ENCODE peak calls at places on chromosomes 3 and 15, in seven cellular contexts. One of them, this sample, is unnamed.
A peak's percentile ranks its signal among the peaks of the same experiment; 100 is the strongest.

GRCh38 chr3:167913218-167913902 is 177.8 kb downstream of the SERPINI1 start:
- DNase-seq in foreskin fibroblast: no peak
- DNase-seq in Panc1: no peak
- DNase-seq in IMR-90: peak; percentile 3
- DNase-seq in mammary epithelial cell: peak; percentile 12
- DNase-seq in WERI-Rb-1: peak; percentile 30
- DNase-seq in cardiac fibroblast: peak; percentile 60
- DNase-seq in this sample: peak; percentile 20

GRCh38 chr15:63939531-63940130 is 105.9 kb upstream of the HERC1 start:
- DNase-seq in foreskin fibroblast: peak; percentile 78
- DNase-seq in Panc1: no peak
- DNase-seq in IMR-90: peak; percentile 75
- DNase-seq in mammary epithelial cell: no peak
- DNase-seq in WERI-Rb-1: no peak
- DNase-seq in cardiac fibroblast: peak; percentile 89
- DNase-seq in this sample: no peak

GRCh38 chr3:86828751-86829150 is 162.2 kb downstream of the VGLL3 start:
- DNase-seq in foreskin fibroblast: no peak
- DNase-seq in Panc1: no peak
- DNase-seq in IMR-90: no peak
- DNase-seq in mammary epithelial cell: no peak
- DNase-seq in WERI-Rb-1: no peak
- DNase-seq in cardiac fibroblast: no peak
- DNase-seq in this sample: peak; percentile 42

GRCh38 chr3:174170248-174170647 is 688.9 kb upstream of the NAALADL2 start:
- DNase-seq in foreskin fibroblast: no peak
- DNase-seq in Panc1: no peak
- DNase-seq in IMR-90: peak; percentile 10
- DNase-seq in mammary epithelial cell: no peak
- DNase-seq in WERI-Rb-1: peak; percentile 73
- DNase-seq in cardiac fibroblast: no peak
- DNase-seq in this sample: no peak

GRCh38 chr15:83784975-83785374 is 131.1 kb downstream of the ADAMTSL3 start:
- DNase-seq in foreskin fibroblast: peak; percentile 12
- DNase-seq in Panc1: no peak
- DNase-seq in IMR-90: peak; percentile 46
- DNase-seq in mammary epithelial cell: peak; percentile 81
- DNase-seq in WERI-Rb-1: no peak
- DNase-seq in cardiac fibroblast: no peak
- DNase-seq in this sample: peak; percentile 18

GRCh38 chr15:40937762-40938529 is 8.8 kb downstream of the DLL4 start:
- DNase-seq in foreskin fibroblast: no peak
- DNase-seq in Panc1: no peak
- DNase-seq in IMR-90: no peak
- DNase-seq in mammary epithelial cell: peak; percentile 47
- DNase-seq in WERI-Rb-1: no peak
- DNase-seq in cardiac fibroblast: no peak
- DNase-seq in this sample: no peak

GRCh38 chr3:15051531-15051930 is 13.6 kb downstream of the MRPS25 start:
- DNase-seq in foreskin fibroblast: no peak
- DNase-seq in Panc1: peak; percentile 33
- DNase-seq in IMR-90: peak; percentile 20
- DNase-seq in mammary epithelial cell: peak; percentile 34
- DNase-seq in WERI-Rb-1: peak; percentile 74
- DNase-seq in cardiac fibroblast: peak; percentile 41
- DNase-seq in this sample: no peak

GRCh38 chr3:159947220-159947619 is 41.4 kb upstream of the IL12A start:
- DNase-seq in foreskin fibroblast: peak; percentile 86
- DNase-seq in Panc1: no peak
- DNase-seq in IMR-90: peak; percentile 94
- DNase-seq in mammary epithelial cell: peak; percentile 11
- DNase-seq in WERI-Rb-1: no peak
- DNase-seq in cardiac fibroblast: peak; percentile 62
- DNase-seq in this sample: peak; percentile 4

GRCh38 chr3:30644615-30645014 is 38.2 kb downstream of the TGFBR2 start:
- DNase-seq in foreskin fibroblast: peak; percentile 60
- DNase-seq in Panc1: no peak
- DNase-seq in IMR-90: peak; percentile 79
- DNase-seq in mammary epithelial cell: no peak
- DNase-seq in WERI-Rb-1: no peak
- DNase-seq in cardiac fibroblast: peak; percentile 76
- DNase-seq in this sample: no peak

GRCh38 chr3:162738778-162739177 is 1242.2 kb downstream of the OTOL1 start:
- DNase-seq in foreskin fibroblast: no peak
- DNase-seq in Panc1: no peak
- DNase-seq in IMR-90: peak; percentile 48
- DNase-seq in mammary epithelial cell: no peak
- DNase-seq in WERI-Rb-1: no peak
- DNase-seq in cardiac fibroblast: no peak
- DNase-seq in this sample: peak; percentile 6

GRCh38 chr3:17833786-17834559 is 91.5 kb upstream of the TBC1D5 start:
- DNase-seq in foreskin fibroblast: no peak
- DNase-seq in Panc1: no peak
- DNase-seq in IMR-90: no peak
- DNase-seq in mammary epithelial cell: peak; percentile 73
- DNase-seq in WERI-Rb-1: no peak
- DNase-seq in cardiac fibroblast: no peak
- DNase-seq in this sample: no peak

GRCh38 chr15:90142216-90143175 is 40.2 kb upstream of the IDH2 start:
- DNase-seq in foreskin fibroblast: no peak
- DNase-seq in Panc1: no peak
- DNase-seq in IMR-90: no peak
- DNase-seq in mammary epithelial cell: no peak
- DNase-seq in WERI-Rb-1: no peak
- DNase-seq in cardiac fibroblast: no peak
- DNase-seq in this sample: no peak

GRCh38 chr3:171142985-171143384 is 116.5 kb upstream of the SLC2A2 start:
- DNase-seq in foreskin fibroblast: no peak
- DNase-seq in Panc1: no peak
- DNase-seq in IMR-90: peak; percentile 46
- DNase-seq in mammary epithelial cell: peak; percentile 21
- DNase-seq in WERI-Rb-1: no peak
- DNase-seq in cardiac fibroblast: peak; percentile 60
- DNase-seq in this sample: peak; percentile 87

GRCh38 chr3:162605651-162606204 is 1109.1 kb downstream of the OTOL1 start:
- DNase-seq in foreskin fibroblast: no peak
- DNase-seq in Panc1: no peak
- DNase-seq in IMR-90: no peak
- DNase-seq in mammary epithelial cell: no peak
- DNase-seq in WERI-Rb-1: no peak
- DNase-seq in cardiac fibroblast: no peak
- DNase-seq in this sample: no peak

GRCh38 chr15:76840830-76841460 is 64.2 kb downstream of the SCAPER start:
- DNase-seq in foreskin fibroblast: peak; percentile 33
- DNase-seq in Panc1: peak; percentile 28
- DNase-seq in IMR-90: peak; percentile 64
- DNase-seq in mammary epithelial cell: peak; percentile 21
- DNase-seq in WERI-Rb-1: no peak
- DNase-seq in cardiac fibroblast: peak; percentile 66
- DNase-seq in this sample: peak; percentile 27

GRCh38 chr15:37093480-37094410 is 6.6 kb downstream of the MEIS2 start:
- DNase-seq in foreskin fibroblast: no peak
- DNase-seq in Panc1: no peak
- DNase-seq in IMR-90: peak; percentile 69
- DNase-seq in mammary epithelial cell: peak; percentile 53
- DNase-seq in WERI-Rb-1: peak; percentile 22
- DNase-seq in cardiac fibroblast: peak; percentile 84
- DNase-seq in this sample: no peak

GRCh38 chr15:48046813-48047483 is 73.8 kb upstream of the SLC24A5 start:
- DNase-seq in foreskin fibroblast: no peak
- DNase-seq in Panc1: no peak
- DNase-seq in IMR-90: no peak
- DNase-seq in mammary epithelial cell: no peak
- DNase-seq in WERI-Rb-1: no peak
- DNase-seq in cardiac fibroblast: no peak
- DNase-seq in this sample: no peak

GRCh38 chr15:48058371-48058770 is 62.4 kb upstream of the SLC24A5 start:
- DNase-seq in foreskin fibroblast: no peak
- DNase-seq in Panc1: no peak
- DNase-seq in IMR-90: no peak
- DNase-seq in mammary epithelial cell: no peak
- DNase-seq in WERI-Rb-1: no peak
- DNase-seq in cardiac fibroblast: no peak
- DNase-seq in this sample: no peak

GRCh38 chr15:48049736-48050135 is 71.1 kb upstream of the SLC24A5 start:
- DNase-seq in foreskin fibroblast: no peak
- DNase-seq in Panc1: no peak
- DNase-seq in IMR-90: no peak
- DNase-seq in mammary epithelial cell: no peak
- DNase-seq in WERI-Rb-1: no peak
- DNase-seq in cardiac fibroblast: no peak
- DNase-seq in this sample: no peak

DNA sequence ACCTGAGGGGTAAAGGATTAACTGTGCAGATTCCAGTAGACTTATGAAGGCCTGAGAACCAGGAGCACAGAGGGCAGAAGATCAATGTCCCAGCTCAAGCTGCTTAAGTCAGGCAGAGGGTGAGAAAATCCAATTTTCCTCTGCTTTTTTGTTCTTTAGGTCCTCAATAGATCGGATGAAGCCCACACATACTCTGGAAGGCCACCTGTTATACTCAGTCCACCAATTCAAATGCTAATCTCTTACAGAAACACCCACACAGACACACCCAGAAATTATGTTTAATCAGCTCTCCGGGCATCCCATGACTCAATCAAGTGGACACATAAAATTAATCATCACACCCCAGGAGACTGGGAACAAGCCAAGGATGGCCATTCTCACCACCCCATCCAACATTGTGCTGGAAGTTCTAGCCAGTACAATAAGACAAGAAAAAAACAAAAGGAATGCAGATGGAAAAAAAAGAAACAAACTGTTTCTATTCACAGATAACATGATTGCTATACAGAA is 67.9 kb upstream of the SLC24A5 start:
- DNase-seq in foreskin fibroblast: no peak
- DNase-seq in Panc1: no peak
- DNase-seq in IMR-90: no peak
- DNase-seq in mammary epithelial cell: peak; percentile 45
- DNase-seq in WERI-Rb-1: peak; percentile 28
- DNase-seq in cardiac fibroblast: no peak
- DNase-seq in this sample: no peak
- H3K4me3 ChIP-seq in foreskin fibroblast: no peak overlapping the region
- H3K4me3 ChIP-seq in Panc1: no peak overlapping the region
- H3K4me3 ChIP-seq in IMR-90: no peak overlapping the region
- H3K4me3 ChIP-seq in mammary epithelial cell: no peak overlapping the region
- H3K4me3 ChIP-seq in WERI-Rb-1: no peak overlapping the region
- H3K4me3 ChIP-seq in cardiac fibroblast: no peak overlapping the region
- H3K4me3 ChIP-seq in this sample: no peak overlapping the region

DNA sequence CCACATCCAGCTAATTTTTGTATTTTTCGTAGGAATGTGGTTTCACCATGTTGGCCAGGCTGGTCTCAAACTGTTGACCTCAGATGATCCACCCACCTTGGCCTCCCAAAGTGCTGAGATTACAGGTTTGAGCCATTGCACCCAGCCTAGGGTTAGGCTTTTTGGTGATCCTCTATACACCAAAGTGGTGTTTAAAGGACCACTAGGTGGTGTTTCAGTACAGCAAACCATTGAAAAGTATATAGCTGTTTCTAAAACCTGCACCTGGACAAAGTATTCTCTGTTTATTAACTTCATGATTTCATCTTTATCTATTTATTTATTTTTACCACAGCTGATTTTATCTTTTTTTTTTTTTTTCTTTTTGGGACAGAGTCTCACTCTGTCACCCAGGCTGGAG is 68.4 kb downstream of the MINDY2 start:
- DNase-seq in foreskin fibroblast: no peak
- DNase-seq in Panc1: no peak
- DNase-seq in IMR-90: peak; percentile 4
- DNase-seq in mammary epithelial cell: peak; percentile 7
- DNase-seq in WERI-Rb-1: no peak
- DNase-seq in cardiac fibroblast: peak; percentile 27
- DNase-seq in this sample: no peak
- TF ChIP-seq CTCF in foreskin fibroblast: peak; percentile 20
- TF ChIP-seq CTCF in Panc1: peak; percentile 66
- TF ChIP-seq CTCF in IMR-90: peak; percentile 10
- TF ChIP-seq CTCF in mammary epithelial cell: peak; percentile 37
- TF ChIP-seq CTCF in WERI-Rb-1: peak; percentile 30
- TF ChIP-seq CTCF in cardiac fibroblast: peak; percentile 34
- TF ChIP-seq CTCF in this sample: peak; percentile 13

DNA sequence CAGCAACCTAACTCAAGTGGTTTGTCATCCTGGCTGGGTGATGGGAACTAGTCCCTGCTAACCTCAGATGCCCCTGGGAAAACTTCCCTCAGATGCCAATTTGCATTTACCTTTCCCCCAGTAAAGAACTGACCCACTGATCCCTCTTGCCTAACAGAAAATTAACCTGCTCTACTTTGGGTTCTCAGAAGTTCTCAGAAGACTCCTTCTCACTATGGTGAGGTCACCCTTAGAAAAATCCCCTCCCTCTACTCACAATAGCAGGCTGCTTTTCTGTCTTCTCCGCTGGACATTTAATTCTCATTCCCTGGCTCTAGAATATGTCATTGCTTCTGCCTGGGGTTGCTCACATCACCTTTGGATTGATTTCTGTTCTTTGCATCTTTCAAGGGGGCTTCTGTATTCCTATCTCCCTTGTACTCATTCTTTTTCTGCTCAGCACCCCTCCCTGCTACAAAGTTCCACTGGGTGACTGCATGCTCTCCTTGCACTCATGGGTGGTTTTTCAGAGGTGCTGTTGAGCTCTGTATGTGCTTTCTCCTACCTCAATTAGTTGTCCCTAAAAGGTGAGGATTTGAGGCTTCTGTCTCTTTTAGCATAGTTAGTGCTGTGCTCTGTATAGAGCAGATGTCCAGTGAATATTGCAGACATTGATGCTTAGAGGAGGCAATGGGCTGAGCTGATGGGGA is 869 bp downstream of the PLA1A start:
- DNase-seq in foreskin fibroblast: no peak
- DNase-seq in Panc1: no peak
- DNase-seq in IMR-90: no peak
- DNase-seq in mammary epithelial cell: no peak
- DNase-seq in WERI-Rb-1: no peak
- DNase-seq in cardiac fibroblast: no peak
- DNase-seq in this sample: no peak
- H3K4me3 ChIP-seq in foreskin fibroblast: no peak overlapping the region
- H3K4me3 ChIP-seq in Panc1: no peak overlapping the region
- H3K4me3 ChIP-seq in IMR-90: no peak overlapping the region
- H3K4me3 ChIP-seq in mammary epithelial cell: no peak overlapping the region
- H3K4me3 ChIP-seq in WERI-Rb-1: no peak overlapping the region
- H3K4me3 ChIP-seq in cardiac fibroblast: no peak overlapping the region
- H3K4me3 ChIP-seq in this sample: no peak overlapping the region

DNA sequence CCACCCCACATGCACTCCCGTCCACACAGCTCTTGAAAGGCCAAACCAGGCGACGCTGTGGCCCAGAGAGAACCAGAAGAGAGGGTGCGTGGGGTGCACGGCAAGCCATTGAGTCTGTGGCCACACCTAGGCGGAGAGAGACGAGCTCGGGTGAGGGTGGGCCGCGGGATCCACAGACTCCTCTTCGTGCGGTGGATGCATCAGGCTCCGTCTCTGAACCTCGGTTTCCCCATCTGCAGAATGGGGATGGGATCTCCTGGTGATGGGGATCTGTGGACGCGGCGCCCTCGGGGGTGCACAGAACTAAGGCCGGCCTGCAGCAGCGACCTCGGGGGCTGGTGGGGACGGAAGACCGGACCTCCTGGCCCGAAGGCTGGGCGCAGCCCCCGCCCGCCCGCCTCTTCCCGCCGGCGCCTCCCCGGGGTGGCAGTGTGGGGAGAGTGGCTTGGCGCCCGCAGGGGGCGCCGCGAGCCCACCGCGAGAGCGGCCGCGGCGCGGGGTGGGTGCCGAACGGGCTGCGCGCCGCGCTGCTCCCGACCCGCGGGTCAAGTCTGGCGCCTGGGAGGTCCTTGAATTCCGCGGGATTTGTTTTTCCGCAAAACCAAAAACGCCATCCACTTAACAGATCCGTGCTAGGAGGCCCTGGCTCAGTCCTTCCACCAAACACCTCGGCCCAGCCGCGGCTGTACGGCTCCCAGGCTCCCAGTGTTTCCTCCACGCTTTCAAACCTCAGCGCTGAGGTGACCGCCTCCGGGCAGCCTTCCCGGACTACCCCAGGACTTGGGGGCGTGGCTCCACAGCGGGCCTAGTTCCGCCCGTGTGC is 13.2 kb upstream of the ADPGK start:
- DNase-seq in foreskin fibroblast: peak; percentile 35
- DNase-seq in Panc1: no peak
- DNase-seq in IMR-90: peak; percentile 16
- DNase-seq in mammary epithelial cell: no peak
- DNase-seq in WERI-Rb-1: peak; percentile 47
- DNase-seq in cardiac fibroblast: peak; percentile 49
- DNase-seq in this sample: no peak
- TF ChIP-seq CTCF in foreskin fibroblast: peak; percentile 12
- TF ChIP-seq CTCF in Panc1: peak; percentile 93
- TF ChIP-seq CTCF in IMR-90: peak; percentile 73
- TF ChIP-seq CTCF in mammary epithelial cell: peak; percentile 50
- TF ChIP-seq CTCF in WERI-Rb-1: peak; percentile 75
- TF ChIP-seq CTCF in cardiac fibroblast: no peak
- TF ChIP-seq CTCF in this sample: peak; percentile 35

This sample was measured in astrocyte of the cerebellum.